ENCODE peak calls at places on chromosomes 7 and 10, in seven cellular contexts. Q, A, E, R, B, G and L are unnamed samples.

GRCh38 chr10:84155521-84155920 is 16.2 kb downstream of the GHITM start:
- DNase-seq in Q (no peak), A (no peak), E (no peak), R (no peak), B (no peak), G (no peak), L (no peak)

GRCh38 chr7:101823086-101823485 is 5.7 kb downstream of the CUX1 start:
- DNase-seq in Q (no peak), A (no peak), E (no peak), R (no peak), B (no peak), G (peak; percentile 31), L (no peak)

GRCh38 chr7:69429817-69430501 is 168.3 kb upstream of the AUTS2 start:
- DNase-seq in Q (no peak), A (no peak), E (peak; percentile 36), R (peak; percentile 51), B (no peak), G (no peak), L (no peak)

GRCh38 chr10:21810582-21811244 is 192.8 kb downstream of the DNAJC1 start:
- DNase-seq in Q (no peak), A (no peak), E (no peak), R (no peak), B (no peak), G (no peak), L (no peak)

GRCh38 chr7:66415659-66416265 is 210.6 kb downstream of the TPST1 start:
- DNase-seq in Q (no peak), A (no peak), E (no peak), R (no peak), B (no peak), G (no peak), L (no peak)

GRCh38 chr7:76011437-76011836 is 17.0 kb upstream of the TMEM120A start:
- DNase-seq in Q (no peak), A (peak; percentile 55), E (no peak), R (no peak), B (no peak), G (no peak), L (no peak)

GRCh38 chr10:99917963-99918825 is 91.6 kb downstream of the DNMBP start:
- DNase-seq in Q (no peak), A (no peak), E (peak; percentile 56), R (no peak), B (no peak), G (no peak), L (no peak)

GRCh38 chr7:91066627-91067026 is 197.6 kb upstream of the FZD1 start:
- DNase-seq in Q (no peak), A (no peak), E (no peak), R (no peak), B (no peak), G (no peak), L (no peak)

GRCh38 chr10:49837096-49837495 is 75.0 kb upstream of the OGDHL start:
- DNase-seq in Q (no peak), A (no peak), E (no peak), R (no peak), B (peak; percentile 93), G (no peak), L (no peak)

GRCh38 chr10:30645340-30645827 is 15.8 kb upstream of the LYZL2 start:
- DNase-seq in Q (no peak), A (no peak), E (no peak), R (no peak), B (no peak), G (no peak), L (no peak)

GRCh38 chr7:3825491-3825890 is 524.4 kb downstream of the SDK1 start:
- DNase-seq in Q (no peak), A (no peak), E (no peak), R (no peak), B (no peak), G (no peak), L (no peak)

GRCh38 chr7:154996756-154997155 is 6.2 kb downstream of the PAXIP1 start:
- DNase-seq in Q (no peak), A (no peak), E (no peak), R (no peak), B (no peak), G (no peak), L (no peak)

GRCh38 chr7:116674508-116675173 is 2.6 kb downstream of the MET start:
- DNase-seq in Q (no peak), A (no peak), E (no peak), R (no peak), B (peak; percentile 72), G (no peak), L (no peak)

GRCh38 chr10:114045071-114045737 is 1.5 kb downstream of the ADRB1 start:
- DNase-seq in Q (no peak), A (no peak), E (peak; percentile 43), R (peak; percentile 70), B (no peak), G (peak; percentile 51), L (no peak)

GRCh38 chr10:22702348-22702747 is 12.0 kb downstream of the PIP4K2A start:
- DNase-seq in Q (no peak), A (no peak), E (no peak), R (no peak), B (no peak), G (peak; percentile 67), L (no peak)

GRCh38 chr10:5574642-5575131 is 49.9 kb downstream of the CALML3 start:
- DNase-seq in Q (no peak), A (no peak), E (peak; percentile 74), R (peak; percentile 28), B (no peak), G (no peak), L (no peak)

GRCh38 chr7:142886866-142887265 is 1.3 kb upstream of the TRPV6 start:
- DNase-seq in Q (no peak), A (no peak), E (no peak), R (no peak), B (no peak), G (peak; percentile 8), L (no peak)

GRCh38 chr10:26367771-26368170 is 70.4 kb upstream of the APBB1IP start:
- DNase-seq in Q (no peak), A (no peak), E (peak; percentile 30), R (peak; percentile 54), B (no peak), G (peak; percentile 51), L (no peak)

GRCh38 chr10:104297697-104298660 is 29.0 kb downstream of the GSTO2 start:
- DNase-seq in Q (no peak), A (no peak), E (no peak), R (no peak), B (no peak), G (no peak), L (no peak)

GRCh38 chr7:90756366-90756765 is 160.2 kb downstream of the CDK14 start:
- DNase-seq in Q (no peak), A (no peak), E (no peak), R (no peak), B (no peak), G (no peak), L (no peak)

GRCh38 chr7:130299909-130300308 is 6.9 kb downstream of the CPA4 start:
- DNase-seq in Q (no peak), A (no peak), E (no peak), R (no peak), B (no peak), G (no peak), L (no peak)

GRCh38 chr7:24827589-24827988 is 70.3 kb upstream of the GSDME start:
- DNase-seq in Q (no peak), A (peak; percentile 38), E (no peak), R (no peak), B (no peak), G (no peak), L (no peak)

GRCh38 chr10:123380491-123381085 is 226.4 kb downstream of the BUB3 start:
- DNase-seq in Q (no peak), A (no peak), E (no peak), R (no peak), B (peak; percentile 21), G (no peak), L (no peak)

GRCh38 chr10:80924063-80924952 is 386.6 kb downstream of the SH2D4B start:
- DNase-seq in Q (no peak), A (no peak), E (peak; percentile 84), R (no peak), B (no peak), G (peak; percentile 41), L (no peak)

GRCh38 chr10:43196981-43197833 is 59.0 kb downstream of the CSGALNACT2 start:
- DNase-seq in Q (no peak), A (no peak), E (no peak), R (peak; percentile 35), B (no peak), G (peak; percentile 24), L (no peak)

GRCh38 chr10:95606922-95607321 is 45.8 kb upstream of the SORBS1 start:
- DNase-seq in Q (no peak), A (no peak), E (no peak), R (no peak), B (no peak), G (no peak), L (no peak)